ENCODE peak calls at places on chromosomes 5 and 9, in four cellular contexts. One of them, this sample, is unnamed.

GRCh38 chr9:81461196-81461595 is 228.2 kb downstream of the TLE1 start:
- DNase-seq in NCI-H774: no peak
- DNase-seq in SW480: no peak
- DNase-seq in ELR: no peak
- DNase-seq in this sample: no peak

GRCh38 chr5:121969660-121970295 is 8.0 kb downstream of the SRFBP1 start:
- DNase-seq in SW480: no peak
- DNase-seq in NCI-H774: no peak
- DNase-seq in ELR: peak
- DNase-seq in this sample: no peak

GRCh38 chr5:57749396-57749795 is 266.8 kb upstream of the ACTBL2 start:
- DNase-seq in NCI-H774: no peak
- DNase-seq in ELR: no peak
- DNase-seq in SW480: no peak
- DNase-seq in this sample: no peak

GRCh38 chr5:124156408-124157027 is 589.9 kb downstream of the ZNF608 start:
- DNase-seq in NCI-H774: no peak
- DNase-seq in SW480: no peak
- DNase-seq in ELR: no peak
- DNase-seq in this sample: no peak

GRCh38 chr5:132074091-132074771 is 642 bp downstream of the CSF2 start:
- DNase-seq in ELR: no peak
- DNase-seq in SW480: no peak
- DNase-seq in NCI-H774: no peak
- DNase-seq in this sample: no peak

GRCh38 chr5:464843-465590 is 22.0 kb downstream of the EXOC3 start:
- DNase-seq in NCI-H774: no peak
- DNase-seq in ELR: no peak
- DNase-seq in SW480: no peak
- DNase-seq in this sample: no peak

GRCh38 chr9:111720170-111720569 is 58.8 kb downstream of the GNG10 start:
- DNase-seq in ELR: peak
- DNase-seq in NCI-H774: no peak
- DNase-seq in SW480: no peak
- DNase-seq in this sample: no peak

GRCh38 chr5:150789943-150790611 is 11.5 kb downstream of the SMIM3 start:
- DNase-seq in SW480: peak
- DNase-seq in NCI-H774: no peak
- DNase-seq in ELR: peak
- DNase-seq in this sample: peak

GRCh38 chr9:37582548-37583157 is 6.5 kb upstream of the FBXO10 start:
- DNase-seq in NCI-H774: no peak
- DNase-seq in ELR: peak
- DNase-seq in SW480: peak
- DNase-seq in this sample: peak

GRCh38 chr5:151810449-151810848 is 38.7 kb downstream of the G3BP1 start:
- DNase-seq in SW480: no peak
- DNase-seq in NCI-H774: no peak
- DNase-seq in ELR: no peak
- DNase-seq in this sample: no peak

GRCh38 chr5:132408456-132408855 is 38.9 kb downstream of the SLC22A5 start:
- DNase-seq in NCI-H774: no peak
- DNase-seq in SW480: no peak
- DNase-seq in ELR: no peak
- DNase-seq in this sample: no peak

GRCh38 chr5:40405985-40406384 is 273.7 kb upstream of the PTGER4 start:
- DNase-seq in NCI-H774: no peak
- DNase-seq in ELR: no peak
- DNase-seq in SW480: no peak
- DNase-seq in this sample: no peak

GRCh38 chr5:85049020-85049419 is 664.3 kb upstream of the EDIL3 start:
- DNase-seq in SW480: peak
- DNase-seq in ELR: peak
- DNase-seq in NCI-H774: peak
- DNase-seq in this sample: peak

GRCh38 chr9:2015581-2016410 is 649 bp downstream of the SMARCA2 start:
- DNase-seq in SW480: peak
- DNase-seq in NCI-H774: peak
- DNase-seq in ELR: peak
- DNase-seq in this sample: no peak

GRCh38 chr5:154378134-154378533 is 67.7 kb upstream of the SAP30L start:
- DNase-seq in SW480: no peak
- DNase-seq in ELR: no peak
- DNase-seq in NCI-H774: no peak
- DNase-seq in this sample: no peak

GRCh38 chr5:62315376-62316049 is 9.5 kb downstream of the KIF2A start:
- DNase-seq in NCI-H774: no peak
- DNase-seq in ELR: peak
- DNase-seq in SW480: no peak
- DNase-seq in this sample: no peak

GRCh38 chr9:101399641-101399965 is 952 bp downstream of the ZNF189 start:
- DNase-seq in ELR: peak
- DNase-seq in NCI-H774: no peak
- DNase-seq in SW480: no peak
- DNase-seq in this sample: no peak

This sample was measured in KG1.